ENCODE peak calls at places on chromosomes 6 and 20, in nine cellular contexts. One of them, this sample, is unnamed.

GRCh38 chr20:62506791-62507190 is 31.0 kb upstream of the GATA5 start:
- DNase-seq in Ammon's horn: no peak
- DNase-seq in neuronal stem cell: no peak
- DNase-seq in foreskin fibroblast: no peak
- DNase-seq in NB4: no peak
- DNase-seq in NCI-H1694: no peak
- DNase-seq in left cardiac atrium: no peak
- DNase-seq in mammary epithelial cell: no peak
- DNase-seq in smooth muscle cell of the brain vasculature: no peak
- DNase-seq in this sample: no peak

GRCh38 chr6:85143686-85144085 is 306.2 kb upstream of the NT5E start:
- DNase-seq in Ammon's horn: no peak
- DNase-seq in neuronal stem cell: no peak
- DNase-seq in foreskin fibroblast: peak
- DNase-seq in NB4: no peak
- DNase-seq in NCI-H1694: no peak
- DNase-seq in left cardiac atrium: no peak
- DNase-seq in mammary epithelial cell: no peak
- DNase-seq in smooth muscle cell of the brain vasculature: no peak
- DNase-seq in this sample: no peak

GRCh38 chr6:9711313-9711712 is 703.6 kb downstream of the TFAP2A start:
- DNase-seq in Ammon's horn: no peak
- DNase-seq in neuronal stem cell: no peak
- DNase-seq in foreskin fibroblast: no peak
- DNase-seq in NB4: peak
- DNase-seq in NCI-H1694: no peak
- DNase-seq in left cardiac atrium: no peak
- DNase-seq in mammary epithelial cell: no peak
- DNase-seq in smooth muscle cell of the brain vasculature: no peak
- DNase-seq in this sample: no peak

GRCh38 chr6:163941471-163941980 is 527.0 kb downstream of the QKI start:
- DNase-seq in Ammon's horn: no peak
- DNase-seq in neuronal stem cell: no peak
- DNase-seq in foreskin fibroblast: no peak
- DNase-seq in NB4: no peak
- DNase-seq in NCI-H1694: no peak
- DNase-seq in left cardiac atrium: no peak
- DNase-seq in mammary epithelial cell: no peak
- DNase-seq in smooth muscle cell of the brain vasculature: no peak
- DNase-seq in this sample: no peak

GRCh38 chr6:44294832-44295791 is 18.0 kb downstream of the AARS2 start:
- DNase-seq in Ammon's horn: no peak
- DNase-seq in neuronal stem cell: no peak
- DNase-seq in foreskin fibroblast: no peak
- DNase-seq in NB4: no peak
- DNase-seq in NCI-H1694: no peak
- DNase-seq in left cardiac atrium: no peak
- DNase-seq in mammary epithelial cell: no peak
- DNase-seq in smooth muscle cell of the brain vasculature: no peak
- DNase-seq in this sample: no peak

GRCh38 chr20:14062786-14063185 is 67.5 kb downstream of the MACROD2 start:
- DNase-seq in Ammon's horn: no peak
- DNase-seq in neuronal stem cell: no peak
- DNase-seq in foreskin fibroblast: peak
- DNase-seq in NB4: no peak
- DNase-seq in NCI-H1694: no peak
- DNase-seq in left cardiac atrium: no peak
- DNase-seq in mammary epithelial cell: peak
- DNase-seq in smooth muscle cell of the brain vasculature: no peak
- DNase-seq in this sample: no peak

GRCh38 chr20:34389206-34389953 is 26.3 kb downstream of the ITCH start:
- DNase-seq in Ammon's horn: no peak
- DNase-seq in neuronal stem cell: no peak
- DNase-seq in foreskin fibroblast: peak
- DNase-seq in NB4: no peak
- DNase-seq in NCI-H1694: no peak
- DNase-seq in left cardiac atrium: no peak
- DNase-seq in mammary epithelial cell: no peak
- DNase-seq in smooth muscle cell of the brain vasculature: no peak
- DNase-seq in this sample: no peak

GRCh38 chr6:62645274-62645673 is 359.2 kb upstream of the KHDRBS2 start:
- DNase-seq in Ammon's horn: no peak
- DNase-seq in neuronal stem cell: no peak
- DNase-seq in foreskin fibroblast: no peak
- DNase-seq in NB4: no peak
- DNase-seq in NCI-H1694: no peak
- DNase-seq in left cardiac atrium: no peak
- DNase-seq in mammary epithelial cell: no peak
- DNase-seq in smooth muscle cell of the brain vasculature: no peak
- DNase-seq in this sample: no peak

GRCh38 chr20:48716541-48716940 is 111.3 kb downstream of the PREX1 start:
- DNase-seq in Ammon's horn: no peak
- DNase-seq in neuronal stem cell: no peak
- DNase-seq in foreskin fibroblast: no peak
- DNase-seq in NB4: no peak
- DNase-seq in NCI-H1694: no peak
- DNase-seq in left cardiac atrium: no peak
- DNase-seq in mammary epithelial cell: no peak
- DNase-seq in smooth muscle cell of the brain vasculature: no peak
- DNase-seq in this sample: no peak

GRCh38 chr20:13525225-13525940 is 113.3 kb downstream of the TASP1 start:
- DNase-seq in Ammon's horn: no peak
- DNase-seq in neuronal stem cell: no peak
- DNase-seq in foreskin fibroblast: peak
- DNase-seq in NB4: no peak
- DNase-seq in NCI-H1694: no peak
- DNase-seq in left cardiac atrium: no peak
- DNase-seq in mammary epithelial cell: peak
- DNase-seq in smooth muscle cell of the brain vasculature: peak
- DNase-seq in this sample: no peak

GRCh38 chr6:140436023-140436811 is 1061.8 kb upstream of the CITED2 start:
- DNase-seq in Ammon's horn: no peak
- DNase-seq in neuronal stem cell: peak
- DNase-seq in foreskin fibroblast: peak
- DNase-seq in NB4: no peak
- DNase-seq in NCI-H1694: no peak
- DNase-seq in left cardiac atrium: no peak
- DNase-seq in mammary epithelial cell: peak
- DNase-seq in smooth muscle cell of the brain vasculature: no peak
- DNase-seq in this sample: no peak

GRCh38 chr6:37650071-37650481 is 47.6 kb downstream of the MDGA1 start:
- DNase-seq in Ammon's horn: no peak
- DNase-seq in neuronal stem cell: peak
- DNase-seq in foreskin fibroblast: no peak
- DNase-seq in NB4: no peak
- DNase-seq in NCI-H1694: no peak
- DNase-seq in left cardiac atrium: no peak
- DNase-seq in mammary epithelial cell: no peak
- DNase-seq in smooth muscle cell of the brain vasculature: no peak
- DNase-seq in this sample: no peak

GRCh38 chr6:75213732-75214131 is 7.9 kb upstream of the COL12A1 start:
- DNase-seq in Ammon's horn: no peak
- DNase-seq in neuronal stem cell: no peak
- DNase-seq in foreskin fibroblast: peak
- DNase-seq in NB4: no peak
- DNase-seq in NCI-H1694: no peak
- DNase-seq in left cardiac atrium: no peak
- DNase-seq in mammary epithelial cell: no peak
- DNase-seq in smooth muscle cell of the brain vasculature: no peak
- DNase-seq in this sample: no peak

GRCh38 chr20:63831696-63832686 is 927 bp upstream of the ZBTB46 start:
- DNase-seq in Ammon's horn: no peak
- DNase-seq in neuronal stem cell: no peak
- DNase-seq in foreskin fibroblast: peak
- DNase-seq in NB4: peak
- DNase-seq in NCI-H1694: no peak
- DNase-seq in left cardiac atrium: peak
- DNase-seq in mammary epithelial cell: no peak
- DNase-seq in smooth muscle cell of the brain vasculature: no peak
- DNase-seq in this sample: no peak

GRCh38 chr6:27139753-27140522 is 107.6 kb upstream of the PRSS16 start:
- DNase-seq in Ammon's horn: no peak
- DNase-seq in neuronal stem cell: no peak
- DNase-seq in foreskin fibroblast: peak
- DNase-seq in NB4: peak
- DNase-seq in NCI-H1694: no peak
- DNase-seq in left cardiac atrium: no peak
- DNase-seq in mammary epithelial cell: no peak
- DNase-seq in smooth muscle cell of the brain vasculature: no peak
- DNase-seq in this sample: no peak

GRCh38 chr20:1086273-1087213 is 31.9 kb upstream of the PSMF1 start:
- DNase-seq in Ammon's horn: no peak
- DNase-seq in neuronal stem cell: no peak
- DNase-seq in foreskin fibroblast: no peak
- DNase-seq in NB4: no peak
- DNase-seq in NCI-H1694: no peak
- DNase-seq in left cardiac atrium: no peak
- DNase-seq in mammary epithelial cell: no peak
- DNase-seq in smooth muscle cell of the brain vasculature: no peak
- DNase-seq in this sample: no peak

GRCh38 chr20:2890743-2891142 is 17.5 kb downstream of the PTPRA start:
- DNase-seq in Ammon's horn: no peak
- DNase-seq in neuronal stem cell: no peak
- DNase-seq in foreskin fibroblast: peak
- DNase-seq in NB4: no peak
- DNase-seq in NCI-H1694: no peak
- DNase-seq in left cardiac atrium: no peak
- DNase-seq in mammary epithelial cell: peak
- DNase-seq in smooth muscle cell of the brain vasculature: no peak
- DNase-seq in this sample: no peak

GRCh38 chr6:17186925-17187324 is 85.1 kb downstream of the STMND1 start:
- DNase-seq in Ammon's horn: no peak
- DNase-seq in neuronal stem cell: no peak
- DNase-seq in foreskin fibroblast: no peak
- DNase-seq in NB4: no peak
- DNase-seq in NCI-H1694: no peak
- DNase-seq in left cardiac atrium: no peak
- DNase-seq in mammary epithelial cell: no peak
- DNase-seq in smooth muscle cell of the brain vasculature: no peak
- DNase-seq in this sample: no peak

GRCh38 chr6:16276991-16277981 is 38.9 kb downstream of the GMPR start:
- DNase-seq in Ammon's horn: no peak
- DNase-seq in neuronal stem cell: peak
- DNase-seq in foreskin fibroblast: peak
- DNase-seq in NB4: peak
- DNase-seq in NCI-H1694: no peak
- DNase-seq in left cardiac atrium: peak
- DNase-seq in mammary epithelial cell: peak
- DNase-seq in smooth muscle cell of the brain vasculature: peak
- DNase-seq in this sample: no peak

GRCh38 chr6:82570083-82570482 is 206.5 kb downstream of the TPBG start:
- DNase-seq in Ammon's horn: no peak
- DNase-seq in neuronal stem cell: no peak
- DNase-seq in foreskin fibroblast: no peak
- DNase-seq in NB4: no peak
- DNase-seq in NCI-H1694: no peak
- DNase-seq in left cardiac atrium: no peak
- DNase-seq in mammary epithelial cell: no peak
- DNase-seq in smooth muscle cell of the brain vasculature: peak
- DNase-seq in this sample: no peak

GRCh38 chr6:57021086-57021720 is 25.3 kb upstream of the KIAA1586 start:
- DNase-seq in Ammon's horn: peak
- DNase-seq in neuronal stem cell: peak
- DNase-seq in foreskin fibroblast: peak
- DNase-seq in NB4: peak
- DNase-seq in NCI-H1694: peak
- DNase-seq in left cardiac atrium: no peak
- DNase-seq in mammary epithelial cell: peak
- DNase-seq in smooth muscle cell of the brain vasculature: peak
- DNase-seq in this sample: no peak

GRCh38 chr20:52761867-52762266 is 210.3 kb upstream of the TSHZ2 start:
- DNase-seq in Ammon's horn: no peak
- DNase-seq in neuronal stem cell: no peak
- DNase-seq in foreskin fibroblast: no peak
- DNase-seq in NB4: no peak
- DNase-seq in NCI-H1694: no peak
- DNase-seq in left cardiac atrium: no peak
- DNase-seq in mammary epithelial cell: no peak
- DNase-seq in smooth muscle cell of the brain vasculature: no peak
- DNase-seq in this sample: no peak

GRCh38 chr20:1840865-1841553 is 54.2 kb upstream of the SIRPA start:
- DNase-seq in Ammon's horn: no peak
- DNase-seq in neuronal stem cell: no peak
- DNase-seq in foreskin fibroblast: no peak
- DNase-seq in NB4: peak
- DNase-seq in NCI-H1694: no peak
- DNase-seq in left cardiac atrium: no peak
- DNase-seq in mammary epithelial cell: no peak
- DNase-seq in smooth muscle cell of the brain vasculature: no peak
- DNase-seq in this sample: no peak

GRCh38 chr20:62712606-62713005 is 4.0 kb downstream of the NTSR1 start:
- DNase-seq in Ammon's horn: no peak
- DNase-seq in neuronal stem cell: no peak
- DNase-seq in foreskin fibroblast: no peak
- DNase-seq in NB4: no peak
- DNase-seq in NCI-H1694: no peak
- DNase-seq in left cardiac atrium: no peak
- DNase-seq in mammary epithelial cell: no peak
- DNase-seq in smooth muscle cell of the brain vasculature: no peak
- DNase-seq in this sample: no peak

GRCh38 chr6:126546771-126547170 is 206.9 kb downstream of the CENPW start:
- DNase-seq in Ammon's horn: no peak
- DNase-seq in neuronal stem cell: no peak
- DNase-seq in foreskin fibroblast: peak
- DNase-seq in NB4: no peak
- DNase-seq in NCI-H1694: no peak
- DNase-seq in left cardiac atrium: no peak
- DNase-seq in mammary epithelial cell: no peak
- DNase-seq in smooth muscle cell of the brain vasculature: no peak
- DNase-seq in this sample: no peak

GRCh38 chr6:20173833-20174796 is 38.2 kb downstream of the MBOAT1 start:
- DNase-seq in Ammon's horn: no peak
- DNase-seq in neuronal stem cell: no peak
- DNase-seq in foreskin fibroblast: no peak
- DNase-seq in NB4: peak
- DNase-seq in NCI-H1694: no peak
- DNase-seq in left cardiac atrium: no peak
- DNase-seq in mammary epithelial cell: peak
- DNase-seq in smooth muscle cell of the brain vasculature: no peak
- DNase-seq in this sample: no peak

GRCh38 chr6:10482636-10483257 is 38.4 kb upstream of the GCNT2 start:
- DNase-seq in Ammon's horn: no peak
- DNase-seq in neuronal stem cell: no peak
- DNase-seq in foreskin fibroblast: no peak
- DNase-seq in NB4: no peak
- DNase-seq in NCI-H1694: no peak
- DNase-seq in left cardiac atrium: no peak
- DNase-seq in mammary epithelial cell: no peak
- DNase-seq in smooth muscle cell of the brain vasculature: no peak
- DNase-seq in this sample: no peak

GRCh38 chr6:128443553-128443952 is 76.8 kb downstream of the PTPRK start:
- DNase-seq in Ammon's horn: no peak
- DNase-seq in neuronal stem cell: no peak
- DNase-seq in foreskin fibroblast: no peak
- DNase-seq in NB4: no peak
- DNase-seq in NCI-H1694: no peak
- DNase-seq in left cardiac atrium: no peak
- DNase-seq in mammary epithelial cell: peak
- DNase-seq in smooth muscle cell of the brain vasculature: no peak
- DNase-seq in this sample: no peak